ENCODE peak calls at places on chromosomes 6 and 20, in seven cellular contexts. One of them, this sample, is unnamed.

GRCh38 chr6:22838346-22838745 is 269.0 kb downstream of the HDGFL1 start:
- DNase-seq in pancreas: no peak
- DNase-seq in CD8-positive, alpha-beta T cell: no peak
- DNase-seq in cardiac fibroblast: no peak
- DNase-seq in A549: peak; percentile 15
- DNase-seq in SJSA1: no peak
- DNase-seq in psoas muscle: no peak
- DNase-seq in this sample: no peak

GRCh38 chr6:26157150-26157837 is 70.1 kb downstream of the HFE start:
- DNase-seq in cardiac fibroblast: no peak
- DNase-seq in pancreas: peak; percentile 82
- DNase-seq in psoas muscle: peak; percentile 80
- DNase-seq in A549: no peak
- DNase-seq in CD8-positive, alpha-beta T cell: peak; percentile 48
- DNase-seq in SJSA1: no peak
- DNase-seq in this sample: no peak

GRCh38 chr6:135481786-135482369 is 15.7 kb downstream of the AHI1 start:
- DNase-seq in psoas muscle: no peak
- DNase-seq in A549: no peak
- DNase-seq in pancreas: no peak
- DNase-seq in SJSA1: peak; percentile 25
- DNase-seq in CD8-positive, alpha-beta T cell: no peak
- DNase-seq in cardiac fibroblast: peak; percentile 15
- DNase-seq in this sample: no peak

GRCh38 chr20:47191074-47191673 is 165.3 kb downstream of the ZMYND8 start:
- DNase-seq in A549: no peak
- DNase-seq in cardiac fibroblast: peak; percentile 37
- DNase-seq in SJSA1: no peak
- DNase-seq in psoas muscle: no peak
- DNase-seq in pancreas: no peak
- DNase-seq in CD8-positive, alpha-beta T cell: no peak
- DNase-seq in this sample: no peak

GRCh38 chr6:16049178-16049577 is 79.7 kb upstream of the MYLIP start:
- DNase-seq in CD8-positive, alpha-beta T cell: no peak
- DNase-seq in SJSA1: peak; percentile 12
- DNase-seq in A549: no peak
- DNase-seq in pancreas: no peak
- DNase-seq in cardiac fibroblast: no peak
- DNase-seq in psoas muscle: no peak
- DNase-seq in this sample: no peak

GRCh38 chr20:63260521-63260920 is 6.3 kb upstream of the NKAIN4 start:
- DNase-seq in A549: no peak
- DNase-seq in pancreas: no peak
- DNase-seq in psoas muscle: no peak
- DNase-seq in CD8-positive, alpha-beta T cell: no peak
- DNase-seq in cardiac fibroblast: no peak
- DNase-seq in SJSA1: no peak
- DNase-seq in this sample: no peak

GRCh38 chr6:135274561-135275293 is 93.6 kb downstream of the MYB start:
- DNase-seq in cardiac fibroblast: no peak
- DNase-seq in SJSA1: no peak
- DNase-seq in pancreas: no peak
- DNase-seq in A549: no peak
- DNase-seq in psoas muscle: no peak
- DNase-seq in CD8-positive, alpha-beta T cell: no peak
- DNase-seq in this sample: no peak

GRCh38 chr6:12963566-12963965 is 247.0 kb downstream of the PHACTR1 start:
- DNase-seq in A549: no peak
- DNase-seq in psoas muscle: no peak
- DNase-seq in pancreas: no peak
- DNase-seq in CD8-positive, alpha-beta T cell: no peak
- DNase-seq in cardiac fibroblast: no peak
- DNase-seq in SJSA1: no peak
- DNase-seq in this sample: no peak

GRCh38 chr6:75431379-75431778 is 62.2 kb downstream of the FILIP1 start:
- DNase-seq in cardiac fibroblast: peak; percentile 44
- DNase-seq in CD8-positive, alpha-beta T cell: no peak
- DNase-seq in A549: peak; percentile 38
- DNase-seq in pancreas: no peak
- DNase-seq in psoas muscle: peak; percentile 69
- DNase-seq in SJSA1: peak; percentile 30
- DNase-seq in this sample: no peak

GRCh38 chr20:32623667-32624157 is 38.6 kb upstream of the NOL4L start:
- DNase-seq in A549: no peak
- DNase-seq in psoas muscle: no peak
- DNase-seq in CD8-positive, alpha-beta T cell: no peak
- DNase-seq in cardiac fibroblast: no peak
- DNase-seq in SJSA1: no peak
- DNase-seq in pancreas: no peak
- DNase-seq in this sample: no peak

GRCh38 chr6:51843470-51844390 is 243.7 kb downstream of the PKHD1 start:
- DNase-seq in CD8-positive, alpha-beta T cell: no peak
- DNase-seq in cardiac fibroblast: no peak
- DNase-seq in SJSA1: no peak
- DNase-seq in psoas muscle: no peak
- DNase-seq in pancreas: no peak
- DNase-seq in A549: no peak
- DNase-seq in this sample: no peak

GRCh38 chr6:84258268-84258667 is 30.8 kb upstream of the CEP162 start:
- DNase-seq in cardiac fibroblast: no peak
- DNase-seq in psoas muscle: no peak
- DNase-seq in CD8-positive, alpha-beta T cell: no peak
- DNase-seq in SJSA1: peak; percentile 48
- DNase-seq in A549: no peak
- DNase-seq in pancreas: no peak
- DNase-seq in this sample: no peak

GRCh38 chr6:158799051-158799792 is 19.9 kb downstream of the EZR start:
- DNase-seq in CD8-positive, alpha-beta T cell: no peak
- DNase-seq in cardiac fibroblast: peak; percentile 27
- DNase-seq in SJSA1: peak; percentile 33
- DNase-seq in pancreas: peak; percentile 75
- DNase-seq in A549: peak; percentile 72
- DNase-seq in psoas muscle: no peak
- DNase-seq in this sample: no peak

GRCh38 chr6:144767066-144767465 is 481.9 kb downstream of the UTRN start:
- DNase-seq in CD8-positive, alpha-beta T cell: no peak
- DNase-seq in A549: no peak
- DNase-seq in cardiac fibroblast: no peak
- DNase-seq in pancreas: no peak
- DNase-seq in SJSA1: no peak
- DNase-seq in psoas muscle: no peak
- DNase-seq in this sample: no peak

GRCh38 chr6:7401103-7401502 is 11.5 kb downstream of the RIOK1 start:
- DNase-seq in SJSA1: no peak
- DNase-seq in CD8-positive, alpha-beta T cell: no peak
- DNase-seq in pancreas: no peak
- DNase-seq in cardiac fibroblast: peak; percentile 34
- DNase-seq in A549: no peak
- DNase-seq in psoas muscle: no peak
- DNase-seq in this sample: no peak

GRCh38 chr20:17963114-17963897 is 5.3 kb downstream of the SNX5 start:
- DNase-seq in SJSA1: no peak
- DNase-seq in psoas muscle: no peak
- DNase-seq in CD8-positive, alpha-beta T cell: no peak
- DNase-seq in A549: no peak
- DNase-seq in pancreas: no peak
- DNase-seq in cardiac fibroblast: no peak
- DNase-seq in this sample: no peak
- H3K4me3 ChIP-seq in SJSA1: no peak overlapping the region
- H3K4me3 ChIP-seq in psoas muscle: peak overlapping the region; percentile 3
- H3K4me3 ChIP-seq in CD8-positive, alpha-beta T cell: no peak overlapping the region
- H3K4me3 ChIP-seq in A549: no peak overlapping the region
- H3K4me3 ChIP-seq in pancreas: no peak overlapping the region
- H3K4me3 ChIP-seq in cardiac fibroblast: no peak overlapping the region
- H3K4me3 ChIP-seq in this sample: no peak overlapping the region

GRCh38 chr6:43053545-43054205 is at the start of gene CUL7:
- DNase-seq in pancreas: peak; percentile 93
- DNase-seq in psoas muscle: peak; percentile 96
- DNase-seq in CD8-positive, alpha-beta T cell: peak; percentile 84
- DNase-seq in SJSA1: peak; percentile 95
- DNase-seq in cardiac fibroblast: peak; percentile 95
- DNase-seq in A549: peak; percentile 89
- DNase-seq in this sample: peak; percentile 93

GRCh38 chr6:43052842-43053544 is 658 bp downstream of the CUL7 start:
- DNase-seq in SJSA1: no peak
- DNase-seq in psoas muscle: peak; percentile 63
- DNase-seq in cardiac fibroblast: peak; percentile 40
- DNase-seq in A549: peak; percentile 17
- DNase-seq in CD8-positive, alpha-beta T cell: no peak
- DNase-seq in pancreas: peak; percentile 68
- DNase-seq in this sample: no peak

GRCh38 chr6:43050981-43051380 is 2.7 kb downstream of the CUL7 start:
- DNase-seq in pancreas: no peak
- DNase-seq in psoas muscle: no peak
- DNase-seq in CD8-positive, alpha-beta T cell: no peak
- DNase-seq in cardiac fibroblast: no peak
- DNase-seq in SJSA1: no peak
- DNase-seq in A549: no peak
- DNase-seq in this sample: no peak

GRCh38 chr6:43054206-43054943 is 724 bp upstream of the CUL7 start:
- DNase-seq in SJSA1: no peak
- DNase-seq in psoas muscle: no peak
- DNase-seq in CD8-positive, alpha-beta T cell: no peak
- DNase-seq in pancreas: no peak
- DNase-seq in cardiac fibroblast: no peak
- DNase-seq in A549: no peak
- DNase-seq in this sample: no peak

DNA sequence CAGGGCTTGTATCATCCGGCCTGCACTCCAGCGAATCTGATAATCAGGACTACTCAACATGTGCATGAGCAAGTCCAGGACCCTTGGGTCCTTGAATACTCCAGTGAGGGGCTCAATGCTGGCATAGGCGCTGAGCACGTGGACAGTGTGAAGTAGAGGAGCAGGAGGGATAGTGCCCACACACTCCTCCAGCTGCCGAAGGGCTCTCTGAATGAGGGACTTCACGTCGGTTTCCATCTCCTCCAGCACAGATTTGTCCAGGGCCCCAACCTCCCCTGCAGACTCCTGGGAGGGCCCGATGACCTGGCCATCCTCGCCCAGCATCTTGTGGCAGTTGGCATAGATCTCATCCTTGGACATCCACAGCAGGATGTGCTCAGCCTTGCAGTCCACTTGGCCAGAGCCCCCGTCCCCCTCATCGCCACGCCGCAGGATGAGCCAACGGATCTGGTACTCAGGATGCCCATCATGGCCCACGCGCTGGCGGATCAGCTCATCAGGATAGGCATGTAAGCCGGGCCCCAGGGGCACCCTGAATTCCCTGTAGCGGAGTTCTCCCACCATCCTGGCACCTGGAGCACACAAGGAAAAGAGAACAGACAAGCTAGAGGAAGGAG is 1.3 kb downstream of the CUL7 start:
- DNase-seq in CD8-positive, alpha-beta T cell: no peak
- DNase-seq in A549: no peak
- DNase-seq in cardiac fibroblast: no peak
- DNase-seq in SJSA1: no peak
- DNase-seq in psoas muscle: no peak
- DNase-seq in pancreas: no peak
- DNase-seq in this sample: peak; percentile 77
- H3K4me3 ChIP-seq in CD8-positive, alpha-beta T cell: no peak overlapping the region
- H3K4me3 ChIP-seq in A549: peak overlapping the region; percentile 94
- H3K4me3 ChIP-seq in cardiac fibroblast: peak overlapping the region; percentile 85
- H3K4me3 ChIP-seq in SJSA1: peak overlapping the region; percentile 57
- H3K4me3 ChIP-seq in psoas muscle: peak overlapping the region; percentile 80
- H3K4me3 ChIP-seq in pancreas: peak overlapping the region; percentile 46
- H3K4me3 ChIP-seq in this sample: peak overlapping the region; percentile 75

GRCh38 chr20:44154521-44155001 is 32.4 kb downstream of the JPH2 start:
- DNase-seq in A549: no peak
- DNase-seq in CD8-positive, alpha-beta T cell: no peak
- DNase-seq in cardiac fibroblast: peak; percentile 25
- DNase-seq in psoas muscle: no peak
- DNase-seq in SJSA1: peak; percentile 60
- DNase-seq in pancreas: no peak
- DNase-seq in this sample: no peak

GRCh38 chr20:44153636-44154043 is 33.3 kb downstream of the JPH2 start:
- DNase-seq in cardiac fibroblast: peak; percentile 13
- DNase-seq in A549: no peak
- DNase-seq in psoas muscle: no peak
- DNase-seq in CD8-positive, alpha-beta T cell: no peak
- DNase-seq in SJSA1: peak; percentile 42
- DNase-seq in pancreas: no peak
- DNase-seq in this sample: no peak

GRCh38 chr20:44157061-44157460 is 29.9 kb downstream of the JPH2 start:
- DNase-seq in CD8-positive, alpha-beta T cell: no peak
- DNase-seq in cardiac fibroblast: no peak
- DNase-seq in psoas muscle: no peak
- DNase-seq in A549: no peak
- DNase-seq in SJSA1: no peak
- DNase-seq in pancreas: no peak
- DNase-seq in this sample: no peak

GRCh38 chr20:44151621-44152416 is 35.2 kb downstream of the JPH2 start:
- DNase-seq in pancreas: no peak
- DNase-seq in A549: no peak
- DNase-seq in CD8-positive, alpha-beta T cell: no peak
- DNase-seq in cardiac fibroblast: no peak
- DNase-seq in SJSA1: no peak
- DNase-seq in psoas muscle: no peak
- DNase-seq in this sample: no peak
- H3K4me3 ChIP-seq in pancreas: no peak overlapping the region
- H3K4me3 ChIP-seq in A549: no peak overlapping the region
- H3K4me3 ChIP-seq in CD8-positive, alpha-beta T cell: no peak overlapping the region
- H3K4me3 ChIP-seq in cardiac fibroblast: no peak overlapping the region
- H3K4me3 ChIP-seq in SJSA1: no peak overlapping the region
- H3K4me3 ChIP-seq in psoas muscle: no peak overlapping the region
- H3K4me3 ChIP-seq in this sample: no peak overlapping the region

DNA sequence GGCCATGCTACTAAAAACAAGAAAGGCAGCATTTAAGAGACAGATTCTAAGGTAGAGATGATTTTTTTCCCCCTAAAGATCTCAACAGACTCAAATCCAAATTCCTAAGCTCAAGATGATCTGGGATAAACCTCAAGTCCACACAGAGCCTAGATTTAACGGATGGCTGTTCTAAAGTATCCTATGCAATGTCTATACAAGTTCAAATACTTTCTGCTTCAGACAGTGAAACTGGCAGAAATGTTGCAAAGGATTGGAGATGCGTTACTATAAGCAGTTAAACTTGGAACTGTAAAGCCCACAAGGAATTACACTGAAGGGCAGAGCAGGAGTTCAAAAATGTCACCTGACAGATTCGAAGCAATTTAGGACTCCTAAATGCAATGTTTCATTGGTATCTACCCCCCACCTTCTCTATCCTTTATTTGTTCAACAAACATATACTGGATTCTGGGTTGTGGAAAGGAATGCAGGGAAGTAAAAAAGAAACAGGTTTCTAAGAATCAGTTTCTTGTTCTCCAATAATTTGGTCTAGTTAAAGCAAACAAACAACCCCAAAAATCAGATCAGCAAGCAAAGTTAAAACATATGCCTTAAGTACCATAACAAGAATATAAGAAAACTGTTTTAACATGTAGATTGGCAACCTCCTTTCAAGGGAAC is 1.6 kb downstream of the DNAAF9 start:
- DNase-seq in psoas muscle: no peak
- DNase-seq in cardiac fibroblast: no peak
- DNase-seq in pancreas: no peak
- DNase-seq in CD8-positive, alpha-beta T cell: no peak
- DNase-seq in A549: no peak
- DNase-seq in SJSA1: no peak
- DNase-seq in this sample: no peak
- H3K4me3 ChIP-seq in psoas muscle: peak overlapping the region; percentile 75
- H3K4me3 ChIP-seq in cardiac fibroblast: peak overlapping the region; percentile 80
- H3K4me3 ChIP-seq in pancreas: no peak overlapping the region
- H3K4me3 ChIP-seq in CD8-positive, alpha-beta T cell: no peak overlapping the region
- H3K4me3 ChIP-seq in A549: peak overlapping the region; percentile 83
- H3K4me3 ChIP-seq in SJSA1: peak overlapping the region; percentile 95
- H3K4me3 ChIP-seq in this sample: peak overlapping the region; percentile 71

This sample was measured in left lung.